ENCODE peak calls at places on chromosomes 3 and 15, in four cellular contexts. Z is nephron progenitor cell, K is HTR-8/SVneo, H is progenitor cell of endocrine pancreas. B is an unnamed sample.

GRCh38 chr15:82072926-82073537 is 27.2 kb upstream of the MEX3B start:
- DNase-seq in H (no peak), K (no peak), Z (no peak), B (no peak)

GRCh38 chr3:60125686-60126085 is 1075.9 kb upstream of the CFAP20DC start:
- DNase-seq in K (no peak), Z (no peak), H (no peak), B (peak)

GRCh38 chr3:189563841-189564563 is 67.2 kb upstream of the TP63 start:
- DNase-seq in Z (no peak), K (peak), H (no peak), B (peak)

GRCh38 chr3:120560304-120561250 is 35.6 kb upstream of the NDUFB4 start:
- DNase-seq in H (no peak), K (no peak), Z (no peak), B (no peak)

GRCh38 chr3:39189648-39190269 is 2.6 kb downstream of the XIRP1 start:
- DNase-seq in H (peak), K (peak), Z (peak), B (peak)

GRCh38 chr3:15055019-15055557 is 10.0 kb downstream of the MRPS25 start:
- DNase-seq in H (no peak), K (no peak), Z (no peak), B (no peak)

GRCh38 chr3:140821493-140821892 is 120.1 kb upstream of the SLC25A36 start:
- DNase-seq in H (no peak), Z (no peak), K (no peak), B (no peak)

GRCh38 chr3:138442996-138443395 is 8.6 kb downstream of the ESYT3 start:
- DNase-seq in K (no peak), H (no peak), Z (no peak), B (no peak)

GRCh38 chr3:65245133-65246076 is 557.6 kb upstream of the ADAMTS9 start:
- DNase-seq in Z (no peak), K (no peak), H (no peak), B (peak)

GRCh38 chr15:51801391-51801835 is 28.0 kb upstream of the TMOD3 start:
- DNase-seq in H (no peak), Z (peak), K (peak), B (no peak)

GRCh38 chr3:124256599-124256998 is 264.7 kb upstream of the ROPN1 start:
- DNase-seq in H (no peak), K (no peak), Z (no peak), B (no peak)

GRCh38 chr15:41607033-41607432 is 48.0 kb downstream of the TYRO3 start:
- DNase-seq in H (no peak), Z (no peak), K (peak), B (no peak)

GRCh38 chr3:49674491-49674983 is 386 bp downstream of the APEH start:
- DNase-seq in K (no peak), Z (no peak), H (no peak), B (no peak)

GRCh38 chr3:74271541-74271940 is 342.9 kb downstream of the CNTN3 start:
- DNase-seq in Z (no peak), K (no peak), H (no peak), B (no peak)

GRCh38 chr3:111733154-111733553 is 125.9 kb upstream of the PHLDB2 start:
- DNase-seq in H (peak), K (no peak), Z (no peak), B (no peak)

GRCh38 chr15:31328425-31328998 is 1.9 kb downstream of the KLF13 start:
- DNase-seq in H (no peak), K (no peak), Z (no peak), B (no peak)

GRCh38 chr3:195522254-195523023 is 20.7 kb downstream of the PPP1R2 start:
- DNase-seq in K (peak), H (no peak), Z (peak), B (peak)

B was measured in foreskin melanocyte.